ENCODE peak calls at places on chromosomes 4 and X, in eight cellular contexts. I is stimulated activated CD4-positive, alpha-beta T cell treated with anti-CD3 and anti-CD28 coated beads, Interleukin-4, amount 100 ng/mL, for 1 hour; T is M059J; B is hypothalamus; D is neuronal stem cell; O is NCI-H1417 treated with DMSO at 0.1 percent for 48 hours; A is right atrium auricular region; U is fibroblast of lung. N is an unnamed sample.

GRCh38 chr4:31620476-31620875 is 900.3 kb downstream of the PCDH7 start:
- DNase-seq in I (no peak), T (no peak), B (no peak), D (no peak), O (no peak), A (no peak), U (peak), N (no peak)

GRCh38 chrX:38374431-38374830 is 22.0 kb downstream of the OTC start:
- DNase-seq in I (no peak), T (no peak), B (no peak), D (no peak), O (no peak), A (no peak), U (no peak), N (no peak)

GRCh38 chr4:22515145-22515887 is 550 bp downstream of the ADGRA3 start:
- DNase-seq in I (peak), T (peak), B (peak), D (peak), O (peak), A (peak), U (peak), N (peak)

GRCh38 chrX:129833153-129834004 is 10.3 kb downstream of the ZDHHC9 start:
- DNase-seq in I (no peak), T (peak), B (peak), D (no peak), O (no peak), A (no peak), U (peak), N (no peak)

GRCh38 chr4:57048590-57049304 is 61.4 kb downstream of the IGFBP7 start:
- DNase-seq in I (no peak), T (peak), B (no peak), D (no peak), O (no peak), A (no peak), U (peak), N (no peak)

GRCh38 chr4:174156239-174156826 is 127.1 kb downstream of the FBXO8 start:
- DNase-seq in I (no peak), T (peak), B (no peak), D (peak), O (peak), A (no peak), U (peak), N (peak)

GRCh38 chr4:73815145-73815544 is 21.3 kb upstream of the CXCL6 start:
- DNase-seq in I (no peak), T (peak), B (no peak), D (no peak), O (no peak), A (no peak), U (peak), N (no peak)

GRCh38 chr4:112817933-112818921 is 181.3 kb downstream of the LARP7 start:
- DNase-seq in I (peak), T (peak), B (peak), D (peak), O (no peak), A (peak), U (peak), N (peak)

GRCh38 chr4:183444149-183444952 is at the start of gene CDKN2AIP:
- DNase-seq in I (peak), T (peak), B (peak), D (peak), O (peak), A (peak), U (peak), N (peak)

GRCh38 chrX:124098089-124098488 is 136.6 kb downstream of the STAG2 start:
- DNase-seq in I (no peak), T (peak), B (no peak), D (no peak), O (no peak), A (no peak), U (peak), N (peak)

GRCh38 chr4:12691168-12691567 is 793.0 kb downstream of the RAB28 start:
- DNase-seq in I (no peak), T (no peak), B (no peak), D (no peak), O (no peak), A (no peak), U (no peak), N (no peak)

N was measured in cardiac muscle cell.